ENCODE peak calls at places on chromosomes 3 and 15, in five cellular contexts. D, B, S, H and X are unnamed samples.

GRCh38 chr3:172530566-172530965 is 7.3 kb upstream of the TNFSF10 start:
- DNase-seq in H (peak), D (no peak), B (peak), S (no peak), X (no peak)

GRCh38 chr3:43243590-43244587 is 42.5 kb upstream of the SNRK start:
- DNase-seq in S (no peak), H (no peak), B (no peak), D (no peak), X (no peak)

GRCh38 chr3:11662392-11662990 is 18.8 kb upstream of the VGLL4 start:
- DNase-seq in S (no peak), H (no peak), D (no peak), B (peak), X (no peak)

GRCh38 chr3:178367817-178368617 is 168.2 kb upstream of the KCNMB2 start:
- DNase-seq in B (peak), S (no peak), D (peak), H (no peak), X (peak)

GRCh38 chr3:187781001-187781400 is 35.7 kb upstream of the BCL6 start:
- DNase-seq in D (no peak), S (no peak), B (no peak), H (no peak), X (no peak)

GRCh38 chr3:196238612-196239190 is 22.4 kb downstream of the SLC51A start:
- DNase-seq in S (no peak), D (no peak), B (peak), H (peak), X (no peak)

GRCh38 chr3:65878831-65879230 is 159.9 kb downstream of the MAGI1 start:
- DNase-seq in D (no peak), S (no peak), H (no peak), B (no peak), X (no peak)

GRCh38 chr15:88912500-88912921 is 668 bp downstream of the MFGE8 start:
- DNase-seq in D (no peak), B (peak), S (no peak), H (no peak), X (peak)

GRCh38 chr3:123660900-123661299 is 76.0 kb upstream of the HACD2 start:
- DNase-seq in H (peak), B (peak), D (peak), S (no peak), X (peak)

GRCh38 chr15:90451215-90451850 is 63.3 kb downstream of the IQGAP1 start:
- DNase-seq in H (peak), B (peak), D (no peak), S (no peak), X (no peak)

GRCh38 chr15:42145546-42146455 is 10.6 kb downstream of the PLA2G4F start:
- DNase-seq in H (no peak), D (no peak), B (no peak), S (no peak), X (no peak)

GRCh38 chr3:94961423-94962100 is 898.7 kb downstream of the NSUN3 start:
- DNase-seq in D (no peak), S (no peak), B (no peak), H (no peak), X (no peak)

GRCh38 chr3:14241716-14242115 is 63.1 kb downstream of the LSM3 start:
- DNase-seq in B (no peak), H (no peak), D (no peak), S (no peak), X (peak)

GRCh38 chr15:65409284-65409631 is 13.5 kb downstream of the IGDCC4 start:
- DNase-seq in D (no peak), S (no peak), H (peak), B (peak), X (no peak)

GRCh38 chr3:116256843-116257485 is 188.3 kb downstream of the LSAMP start:
- DNase-seq in B (peak), H (peak), D (no peak), S (no peak), X (no peak)

GRCh38 chr3:33146791-33147445 is 33.1 kb downstream of the CRTAP start:
- DNase-seq in H (peak), S (no peak), D (no peak), B (peak), X (no peak)

GRCh38 chr15:92625297-92625980 is 30.1 kb downstream of the FAM174B start:
- DNase-seq in S (no peak), H (peak), B (peak), D (no peak), X (peak)

GRCh38 chr3:74532446-74532845 is 82.0 kb downstream of the CNTN3 start:
- DNase-seq in S (no peak), D (no peak), B (peak), H (peak), X (no peak)

GRCh38 chr3:74529145-74529544 is 85.3 kb downstream of the CNTN3 start:
- DNase-seq in D (no peak), S (no peak), B (no peak), H (no peak), X (no peak)

GRCh38 chr3:74535281-74535680 is 79.2 kb downstream of the CNTN3 start:
- DNase-seq in D (no peak), H (no peak), S (no peak), B (no peak), X (no peak)

GRCh38 chr3:74534611-74535010 is 79.8 kb downstream of the CNTN3 start:
- DNase-seq in H (no peak), S (no peak), B (no peak), D (no peak), X (no peak)

GRCh38 chr3:74531491-74531890 is 83.0 kb downstream of the CNTN3 start:
- DNase-seq in D (no peak), S (no peak), B (no peak), H (peak), X (no peak)
- H3K4me3 ChIP-seq in D (no peak), S (no peak), B (no peak), H (no peak), X (no peak)

GRCh38 chr3:64604313-64604712 is 83.5 kb downstream of the ADAMTS9 start:
- DNase-seq in B (no peak), S (no peak), D (no peak), H (no peak), X (no peak)

GRCh38 chr3:64601824-64602223 is 86.0 kb downstream of the ADAMTS9 start:
- DNase-seq in D (no peak), B (no peak), S (no peak), H (no peak), X (no peak)

GRCh38 chr3:64595253-64595694 is 92.5 kb downstream of the ADAMTS9 start:
- DNase-seq in H (peak), D (peak), B (peak), S (no peak), X (peak)

GRCh38 chr3:64599651-64600050 is 88.1 kb downstream of the ADAMTS9 start:
- DNase-seq in B (no peak), S (no peak), D (no peak), H (no peak), X (no peak)

DNA sequence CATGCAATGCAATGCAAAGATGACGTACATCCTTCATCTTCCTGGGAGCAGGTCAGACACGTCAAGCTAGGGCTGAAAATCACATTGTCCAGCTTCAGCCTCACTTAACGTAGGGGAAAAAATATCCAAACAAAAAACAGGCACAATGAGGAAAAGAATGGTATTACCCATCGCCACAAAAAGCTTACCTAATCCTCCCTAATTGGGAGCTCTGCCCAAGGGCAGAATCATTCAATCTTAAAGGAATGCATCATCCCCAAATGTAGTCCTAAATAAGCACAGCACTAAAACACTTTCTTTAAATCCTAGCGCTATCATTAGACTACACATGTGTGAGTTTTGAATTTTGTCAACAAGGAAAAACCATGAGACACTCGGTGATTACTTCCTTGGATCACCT is 87.6 kb downstream of the ADAMTS9 start:
- DNase-seq in S (no peak), D (no peak), H (no peak), B (peak), X (no peak)
- H3K27ac ChIP-seq in S (no peak), D (no peak), H (no peak), B (no peak), X (no peak)

DNA sequence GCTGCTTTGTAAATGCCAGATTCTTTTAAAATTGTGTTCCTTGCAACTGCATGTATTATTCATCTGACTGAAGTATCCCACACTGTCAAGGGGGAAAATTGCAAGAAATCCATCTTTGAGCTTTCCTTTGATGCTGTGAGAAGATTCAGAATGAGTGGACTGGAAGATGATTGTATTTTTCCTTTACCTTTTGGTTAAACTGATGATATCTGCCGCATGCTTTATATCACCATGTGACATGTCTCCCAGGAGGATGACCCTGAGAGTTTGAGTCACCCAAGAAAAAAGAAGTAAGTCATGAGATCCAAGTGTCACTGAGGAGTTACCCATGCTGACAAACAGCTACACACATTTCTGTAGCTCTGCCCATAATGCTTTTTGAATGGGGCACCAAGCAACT is 250.9 kb upstream of the CBLB start:
- DNase-seq in D (no peak), S (no peak), H (peak), B (peak), X (no peak)
- H3K4me3 ChIP-seq in D (no peak), S (no peak), H (no peak), B (no peak), X (no peak)

GRCh38 chr15:60423540-60423939 is 25.8 kb upstream of the ANXA2 start:
- DNase-seq in H (peak), B (peak), D (no peak), S (no peak), X (peak)
- H3K27ac ChIP-seq in H (no peak), B (peak), D (no peak), S (no peak), X (peak)

GRCh38 chr15:45647828-45648227 is 13.0 kb downstream of the SQOR start:
- DNase-seq in D (no peak), B (no peak), S (no peak), H (no peak), X (no peak)

GRCh38 chr15:45648521-45649200 is 13.8 kb downstream of the SQOR start:
- DNase-seq in H (peak), B (peak), S (no peak), D (no peak), X (peak)

GRCh38 chr15:45644437-45644836 is 9.6 kb downstream of the SQOR start:
- DNase-seq in B (no peak), S (no peak), H (no peak), D (no peak), X (no peak)

GRCh38 chr15:45645026-45645980 is 10.5 kb downstream of the SQOR start:
- DNase-seq in D (no peak), H (peak), S (no peak), B (peak), X (no peak)

GRCh38 chr15:45646220-45646619 is 11.4 kb downstream of the SQOR start:
- DNase-seq in B (peak), S (no peak), D (no peak), H (peak), X (no peak)
- H3K4me3 ChIP-seq in B (peak), S (no peak), D (no peak), H (no peak), X (no peak)